ENCODE peak calls at places on chromosomes 2 and 18, in seven cellular contexts. F, G, H, K, U, T and V are unnamed samples.

GRCh38 chr18:64409511-64409910 is 260.6 kb upstream of the LINC00305 start:
- DNase-seq in F (no peak), G (peak), H (no peak), K (no peak), U (no peak), T (no peak), V (no peak)

GRCh38 chr18:25669741-25670140 is 317.8 kb upstream of the ZNF521 start:
- DNase-seq in F (no peak), G (no peak), H (no peak), K (no peak), U (no peak), T (no peak), V (no peak)

GRCh38 chr2:202378661-202379338 is 2.7 kb downstream of the BMPR2 start:
- DNase-seq in F (no peak), G (no peak), H (no peak), K (no peak), U (no peak), T (no peak), V (no peak)

GRCh38 chr18:48597671-48598070 is 58.8 kb downstream of the CTIF start:
- DNase-seq in F (no peak), G (no peak), H (no peak), K (no peak), U (no peak), T (no peak), V (no peak)

GRCh38 chr2:120360307-120360855 is 14.4 kb downstream of the INHBB start:
- DNase-seq in F (no peak), G (no peak), H (no peak), K (no peak), U (no peak), T (peak), V (peak)

GRCh38 chr18:79001001-79001400 is 21.4 kb downstream of the SALL3 start:
- DNase-seq in F (no peak), G (no peak), H (no peak), K (no peak), U (no peak), T (no peak), V (no peak)

GRCh38 chr2:119638891-119639539 is 40.0 kb upstream of the TMEM177 start:
- DNase-seq in F (peak), G (no peak), H (no peak), K (peak), U (no peak), T (no peak), V (no peak)

GRCh38 chr2:157473585-157473984 is 29.7 kb upstream of the CYTIP start:
- DNase-seq in F (no peak), G (no peak), H (no peak), K (no peak), U (no peak), T (no peak), V (no peak)

GRCh38 chr2:240915526-240916335 is 9.6 kb downstream of the CROCC2 start:
- DNase-seq in F (no peak), G (no peak), H (no peak), K (peak), U (no peak), T (peak), V (no peak)

GRCh38 chr2:186709529-186710455 is 15.9 kb downstream of the FAM171B start:
- DNase-seq in F (no peak), G (no peak), H (no peak), K (no peak), U (no peak), T (no peak), V (no peak)

GRCh38 chr2:116754371-116755101 is 1060.0 kb upstream of the DDX18 start:
- DNase-seq in F (no peak), G (no peak), H (no peak), K (peak), U (no peak), T (no peak), V (no peak)

GRCh38 chr2:170525566-170525900 is 189.6 kb upstream of the SP5 start:
- DNase-seq in F (no peak), G (no peak), H (no peak), K (no peak), U (no peak), T (peak), V (peak)

GRCh38 chr2:225192869-225193268 is 150.6 kb upstream of the DOCK10 start:
- DNase-seq in F (no peak), G (no peak), H (no peak), K (no peak), U (no peak), T (no peak), V (no peak)